ENCODE peak calls at places on chromosomes 5 and 9, in ten cellular contexts. X, E, N, C, P, U, K, R, Q and B are unnamed samples.
A peak's percentile ranks its signal among the peaks of the same experiment; 100 is the strongest.

GRCh38 chr9:87194471-87194870 is 247.2 kb upstream of the GAS1 start:
- DNase-seq in X (no peak), E (no peak), N (no peak), C (no peak), P (peak; percentile 79), U (no peak), K (no peak), R (peak; percentile 71), Q (peak; percentile 43), B (no peak)

GRCh38 chr5:138695781-138696180 is 57.4 kb upstream of the CTNNA1 start:
- DNase-seq in X (no peak), E (no peak), N (no peak), C (no peak), P (no peak), U (no peak), K (no peak), R (no peak), Q (no peak), B (no peak)

GRCh38 chr5:160556886-160557285 is 135.2 kb downstream of the PTTG1 start:
- DNase-seq in X (no peak), E (no peak), N (no peak), C (no peak), P (no peak), U (no peak), K (no peak), R (peak; percentile 4), Q (no peak), B (no peak)

GRCh38 chr9:37859043-37859442 is 44.9 kb downstream of the SLC25A51 start:
- DNase-seq in X (no peak), E (no peak), N (no peak), C (no peak), P (peak; percentile 42), U (peak; percentile 56), K (no peak), R (no peak), Q (no peak), B (peak; percentile 55)

GRCh38 chr5:91027316-91027937 is 355.7 kb downstream of the ARRDC3 start:
- DNase-seq in X (no peak), E (no peak), N (no peak), C (no peak), P (no peak), U (no peak), K (no peak), R (no peak), Q (no peak), B (no peak)

GRCh38 chr9:81108391-81108790 is 581.0 kb downstream of the TLE1 start:
- DNase-seq in X (no peak), E (no peak), N (no peak), C (no peak), P (no peak), U (no peak), K (no peak), R (peak; percentile 86), Q (no peak), B (no peak)

GRCh38 chr5:128613111-128613510 is 75.1 kb upstream of the FBN2 start:
- DNase-seq in X (no peak), E (no peak), N (no peak), C (no peak), P (no peak), U (no peak), K (no peak), R (no peak), Q (no peak), B (no peak)

GRCh38 chr5:167771565-167771964 is 519.9 kb upstream of the WWC1 start:
- DNase-seq in X (no peak), E (no peak), N (no peak), C (no peak), P (no peak), U (no peak), K (no peak), R (no peak), Q (no peak), B (no peak)

GRCh38 chr5:122965111-122965510 is 71.4 kb downstream of the PPIC start:
- DNase-seq in X (no peak), E (no peak), N (no peak), C (no peak), P (no peak), U (no peak), K (no peak), R (no peak), Q (no peak), B (no peak)

GRCh38 chr5:34900660-34901059 is 14.6 kb downstream of the RAD1 start:
- DNase-seq in X (no peak), E (no peak), N (no peak), C (no peak), P (no peak), U (no peak), K (no peak), R (no peak), Q (no peak), B (no peak)

GRCh38 chr5:178149199-178149932 is 4.3 kb downstream of the NHP2 start:
- DNase-seq in X (no peak), E (no peak), N (no peak), C (peak; percentile 43), P (peak; percentile 27), U (no peak), K (no peak), R (no peak), Q (no peak), B (no peak)

GRCh38 chr5:115776989-115777388 is 39.5 kb downstream of the CDO1 start:
- DNase-seq in X (no peak), E (no peak), N (no peak), C (no peak), P (no peak), U (no peak), K (no peak), R (no peak), Q (no peak), B (no peak)

GRCh38 chr5:102778478-102778877 is 23.4 kb downstream of the PAM start:
- DNase-seq in X (no peak), E (no peak), N (no peak), C (no peak), P (peak; percentile 90), U (no peak), K (no peak), R (peak; percentile 36), Q (no peak), B (no peak)

GRCh38 chr5:143527808-143528207 is 124.3 kb upstream of the NR3C1 start:
- DNase-seq in X (no peak), E (no peak), N (no peak), C (no peak), P (no peak), U (no peak), K (no peak), R (peak; percentile 23), Q (no peak), B (no peak)

GRCh38 chr5:188488-189481 is 2.5 kb upstream of the LRRC14B start:
- DNase-seq in X (peak; percentile 90), E (peak; percentile 97), N (peak; percentile 90), C (peak; percentile 65), P (peak; percentile 95), U (peak; percentile 78), K (peak; percentile 88), R (peak; percentile 74), Q (peak; percentile 59), B (peak; percentile 96)

GRCh38 chr5:14054111-14054854 is 88.9 kb upstream of the TRIO start:
- DNase-seq in X (no peak), E (no peak), N (no peak), C (no peak), P (no peak), U (no peak), K (no peak), R (no peak), Q (no peak), B (no peak)

GRCh38 chr9:72982161-72982799 is 29.4 kb upstream of the ALDH1A1 start:
- DNase-seq in X (no peak), E (no peak), N (no peak), C (no peak), P (peak; percentile 22), U (no peak), K (no peak), R (no peak), Q (no peak), B (no peak)

GRCh38 chr5:140725799-140726471 is 25.7 kb downstream of the ZMAT2 start:
- DNase-seq in X (peak; percentile 94), E (peak; percentile 78), N (peak; percentile 76), C (no peak), P (peak; percentile 79), U (no peak), K (no peak), R (peak; percentile 99), Q (peak; percentile 49), B (no peak)

GRCh38 chr5:113233606-113234005 is 201.2 kb downstream of the TSSK1B start:
- DNase-seq in X (no peak), E (no peak), N (no peak), C (no peak), P (no peak), U (no peak), K (no peak), R (no peak), Q (no peak), B (no peak)

GRCh38 chr9:22683393-22684075 is 236.9 kb downstream of the DMRTA1 start:
- DNase-seq in X (no peak), E (no peak), N (no peak), C (no peak), P (peak; percentile 70), U (no peak), K (no peak), R (peak; percentile 88), Q (no peak), B (no peak)